ENCODE peak calls at places on chromosomes 11 and 22, in seven cellular contexts. W, I, C, T, H, S and A are unnamed samples.

GRCh38 chr11:22342599-22343138 is 4.5 kb downstream of the SLC17A6 start:
- DNase-seq in I (no peak), T (no peak), H (no peak), S (no peak), W (no peak), C (no peak), A (no peak)

GRCh38 chr22:35212020-35212419 is 45.3 kb upstream of the HMGXB4 start:
- DNase-seq in I (no peak), S (no peak), C (peak; percentile 42), T (no peak), W (no peak), H (no peak), A (no peak)

GRCh38 chr11:61730222-61730994 is 22.0 kb upstream of the MYRF start:
- DNase-seq in H (no peak), W (no peak), T (no peak), C (no peak), I (no peak), S (no peak), A (no peak)

GRCh38 chr11:111500481-111500880 is 11.7 kb downstream of the BTG4 start:
- DNase-seq in S (no peak), C (no peak), H (no peak), W (no peak), T (no peak), I (no peak), A (no peak)

GRCh38 chr11:15159085-15159484 is 44.4 kb downstream of the INSC start:
- DNase-seq in H (no peak), C (peak; percentile 25), W (no peak), T (peak; percentile 27), S (no peak), I (peak; percentile 18), A (no peak)

GRCh38 chr11:61353109-61354067 is 8.3 kb downstream of the CYB561A3 start:
- DNase-seq in S (no peak), C (no peak), T (no peak), W (no peak), H (no peak), I (no peak), A (no peak)

GRCh38 chr11:8025123-8025522 is 38.0 kb downstream of the EIF3F start:
- DNase-seq in W (no peak), C (no peak), H (no peak), I (no peak), T (no peak), S (no peak), A (no peak)

GRCh38 chr11:110165039-110165438 is 71.8 kb downstream of the ZC3H12C start:
- DNase-seq in W (no peak), C (no peak), S (no peak), H (no peak), I (no peak), T (no peak), A (no peak)

GRCh38 chr11:66225054-66225453 is 43.4 kb upstream of the RAB1B start:
- DNase-seq in C (no peak), H (no peak), I (no peak), S (no peak), W (no peak), T (no peak), A (no peak)

GRCh38 chr11:59510917-59511589 is at the start of gene OR4D9:
- DNase-seq in S (no peak), T (no peak), W (no peak), H (no peak), I (no peak), C (no peak), A (no peak)

GRCh38 chr11:78325274-78325781 is 92.3 kb downstream of the GAB2 start:
- DNase-seq in S (no peak), C (peak; percentile 41), T (no peak), I (no peak), W (no peak), H (peak; percentile 32), A (no peak)

GRCh38 chr11:112961751-112962747 is 829 bp downstream of the NCAM1 start:
- DNase-seq in C (no peak), H (no peak), W (no peak), S (no peak), I (peak; percentile 10), T (peak; percentile 73), A (no peak)

GRCh38 chr11:70440206-70440605 is 41.9 kb downstream of the CTTN start:
- DNase-seq in H (no peak), S (no peak), W (no peak), C (no peak), I (no peak), T (no peak), A (no peak)

GRCh38 chr22:20758688-20759087 is 15.2 kb upstream of the SERPIND1 start:
- DNase-seq in C (no peak), T (peak; percentile 30), I (no peak), H (no peak), S (peak; percentile 56), W (no peak), A (no peak)

GRCh38 chr22:20918663-20919220 is 1.5 kb downstream of the CRKL start:
- DNase-seq in I (no peak), C (peak; percentile 83), H (no peak), T (peak; percentile 42), W (no peak), S (peak; percentile 20), A (no peak)

GRCh38 chr11:117385471-117385870 is 57.8 kb downstream of the CEP164 start:
- DNase-seq in T (no peak), C (no peak), W (no peak), H (no peak), I (no peak), S (no peak), A (no peak)

GRCh38 chr11:117391181-117391580 is 63.5 kb downstream of the CEP164 start:
- DNase-seq in C (no peak), H (no peak), S (no peak), W (no peak), T (no peak), I (no peak), A (no peak)

GRCh38 chr11:117385906-117386305 is 58.3 kb downstream of the CEP164 start:
- DNase-seq in I (no peak), H (no peak), T (no peak), S (no peak), C (no peak), W (no peak), A (no peak)

GRCh38 chr11:117390743-117391142 is 63.1 kb downstream of the CEP164 start:
- DNase-seq in W (no peak), H (no peak), T (no peak), C (no peak), I (no peak), S (no peak), A (no peak)

DNA sequence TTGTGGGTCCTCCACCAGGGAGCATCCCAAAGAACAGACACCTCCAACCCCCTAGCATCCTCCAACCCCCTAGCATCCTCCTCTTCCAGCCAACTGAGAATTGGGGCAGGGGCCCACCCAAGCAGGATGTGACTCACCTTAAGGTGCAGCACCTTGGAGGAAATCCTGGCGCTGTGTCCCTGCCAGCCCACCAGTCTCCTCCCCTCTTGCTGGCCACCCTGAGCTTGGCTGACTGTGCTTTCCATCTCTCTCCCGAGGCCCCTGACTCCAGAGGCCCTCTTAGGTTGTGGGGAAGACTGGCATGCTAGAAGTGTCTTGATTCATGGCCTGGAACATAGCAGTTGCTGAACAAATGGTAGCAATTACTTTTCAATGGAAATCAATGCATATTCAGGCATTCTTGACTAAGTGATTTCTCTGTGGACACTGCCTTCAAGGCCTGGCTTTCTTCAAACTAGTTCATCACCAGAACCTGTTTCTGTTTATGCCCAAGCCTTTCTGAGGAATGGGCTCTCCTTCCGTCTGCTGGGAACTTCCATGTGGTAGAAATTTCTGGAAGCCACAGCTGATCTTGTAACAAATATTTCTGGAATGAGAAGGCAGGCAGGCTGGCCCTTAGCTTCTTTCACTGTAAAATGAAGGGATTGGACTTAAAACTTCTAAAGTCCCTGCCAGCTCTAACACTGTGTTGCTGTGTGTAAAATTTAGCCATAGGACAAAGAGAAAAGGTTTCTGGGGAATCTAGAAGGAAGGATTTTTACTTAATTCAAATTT is 60.5 kb downstream of the CEP164 start:
- DNase-seq in I (no peak), H (no peak), C (no peak), W (no peak), T (no peak), S (no peak), A (no peak)
- TF ChIP-seq TAF1 in I (no peak), H (no peak), C (no peak), W (no peak), T (no peak), S (no peak), A (no peak)

GRCh38 chr11:26992031-26992541 is 1.8 kb upstream of the FIBIN start:
- DNase-seq in I (no peak), T (no peak), W (no peak), H (no peak), C (no peak), S (no peak), A (no peak)
- TF ChIP-seq TAF1 in I (no peak), T (no peak), W (no peak), H (no peak), C (no peak), S (no peak), A (no peak)

DNA sequence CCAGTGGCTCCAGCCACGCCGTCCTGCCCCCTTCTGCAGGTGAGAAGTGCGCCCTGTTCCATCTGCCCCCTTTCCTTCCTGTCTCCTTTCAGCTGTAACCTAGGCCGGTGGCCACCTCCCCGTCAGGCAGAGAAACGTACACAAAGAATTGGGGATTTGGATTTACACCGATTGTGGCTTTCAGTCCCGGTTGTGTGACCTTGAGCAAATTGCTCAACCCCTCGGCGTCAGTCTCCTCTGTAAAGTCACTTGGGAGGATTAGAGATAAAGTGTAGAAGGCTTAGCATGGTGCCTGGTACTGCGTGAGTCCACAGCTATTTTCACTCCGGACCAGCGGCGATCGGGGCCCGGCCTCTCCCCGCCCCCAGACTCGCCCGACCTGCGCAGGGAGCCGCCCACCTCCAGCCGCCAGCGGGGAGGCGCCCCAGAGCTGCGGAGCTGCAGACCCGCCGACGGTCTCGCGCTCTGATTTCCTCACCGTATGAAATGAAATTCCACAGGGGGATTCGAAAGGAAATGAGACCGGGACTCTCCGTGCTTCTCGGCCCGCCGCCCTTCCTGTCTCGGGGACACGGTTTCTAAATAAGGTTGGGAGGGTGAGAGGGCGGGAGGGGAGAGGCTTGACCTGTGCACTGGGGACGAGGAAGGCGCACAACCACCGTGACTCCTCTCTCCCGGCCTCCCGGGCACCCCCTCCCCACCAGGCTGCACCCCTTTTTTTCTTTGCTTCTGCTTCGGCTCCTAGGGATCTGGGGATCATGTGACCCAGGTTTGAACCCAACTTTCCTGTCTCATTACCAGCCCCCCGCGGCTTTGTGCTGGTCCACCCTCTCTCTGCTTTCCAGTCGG is 703 bp upstream of the FZD4 start:
- DNase-seq in T (peak; percentile 88), C (peak; percentile 90), I (peak; percentile 53), S (peak; percentile 88), H (peak; percentile 5), W (no peak), A (peak; percentile 47)
- TF ChIP-seq TAF1 in T (no peak), C (no peak), I (no peak), S (peak; percentile 71), H (no peak), W (peak; percentile 51), A (no peak)

GRCh38 chr11:134725939-134726639 is 314.0 kb upstream of the B3GAT1 start:
- DNase-seq in C (peak; percentile 53), W (no peak), S (peak; percentile 14), H (no peak), I (no peak), T (peak; percentile 42), A (no peak)
- TF ChIP-seq TAF1 in C (no peak), W (no peak), S (no peak), H (no peak), I (no peak), T (no peak), A (no peak)